ENCODE peak calls at places on chromosomes 11 and 22, in five cellular contexts. F is HepG2, V is K562, J is GM12878, Q is upper lobe of left lung. M is an unnamed sample.
A peak's percentile ranks its signal among the peaks of the same experiment; 100 is the strongest.

GRCh38 chr11:112852141-112852853 is 108.9 kb upstream of the NCAM1 start:
- ATAC-seq in F (no peak), V (no peak), J (no peak), Q (no peak), M (no peak)

GRCh38 chr11:114209343-114209742 is 86.9 kb upstream of the NNMT start:
- ATAC-seq in F (peak; percentile 50), V (no peak), J (no peak), Q (no peak), M (no peak)

GRCh38 chr11:118892515-118892914 is 8.8 kb downstream of the CXCR5 start:
- ATAC-seq in F (no peak), V (no peak), J (peak; percentile 25), Q (no peak), M (no peak)

GRCh38 chr22:42645341-42645937 is 3.8 kb downstream of the CYB5R3 start:
- ATAC-seq in F (no peak), V (no peak), J (no peak), Q (peak; percentile 4), M (no peak)

GRCh38 chr11:113338730-113339129 is 24.3 kb downstream of the TTC12 start:
- ATAC-seq in F (no peak), V (peak; percentile 34), J (no peak), Q (no peak), M (no peak)

GRCh38 chr11:47143322-47143721 is 33.4 kb downstream of the ARFGAP2 start:
- ATAC-seq in F (no peak), V (no peak), J (no peak), Q (peak; percentile 85), M (peak; percentile 53)

GRCh38 chr11:76664578-76665061 is 5.9 kb downstream of the LRRC32 start:
- ATAC-seq in F (no peak), V (peak; percentile 37), J (peak; percentile 35), Q (no peak), M (no peak)

GRCh38 chr11:117009905-117010605 is 88.2 kb downstream of the SIK3 start:
- ATAC-seq in F (no peak), V (peak; percentile 40), J (no peak), Q (no peak), M (no peak)

GRCh38 chr11:95588821-95589220 is 200.8 kb downstream of the FAM76B start:
- ATAC-seq in F (no peak), V (no peak), J (no peak), Q (no peak), M (no peak)

GRCh38 chr11:112057170-112057569 is 16.6 kb downstream of the PIH1D2 start:
- ATAC-seq in F (no peak), V (no peak), J (no peak), Q (no peak), M (no peak)

GRCh38 chr11:64970731-64971151 is 1.2 kb downstream of the MAJIN start:
- ATAC-seq in F (no peak), V (no peak), J (no peak), Q (no peak), M (no peak)

GRCh38 chr11:6319001-6319878 is 1.1 kb downstream of the CAVIN3 start:
- ATAC-seq in F (no peak), V (peak; percentile 56), J (no peak), Q (peak; percentile 62), M (peak; percentile 48)

GRCh38 chr11:19679952-19680823 is 32.4 kb upstream of the NAV2 start:
- ATAC-seq in F (peak; percentile 46), V (no peak), J (no peak), Q (peak; percentile 91), M (peak; percentile 88)
- TF ChIP-seq EP300 in F (no peak), V (no peak), J (no peak), Q (no peak), M (no peak)

GRCh38 chr11:90836031-90836430 is 613.2 kb upstream of the CHORDC1 start:
- ATAC-seq in F (no peak), V (no peak), J (no peak), Q (no peak), M (no peak)
- H3K4me3 ChIP-seq in F (no peak overlapping the region), V (no peak overlapping the region), J (no peak overlapping the region), Q (no peak overlapping the region), M (no peak overlapping the region)

DNA sequence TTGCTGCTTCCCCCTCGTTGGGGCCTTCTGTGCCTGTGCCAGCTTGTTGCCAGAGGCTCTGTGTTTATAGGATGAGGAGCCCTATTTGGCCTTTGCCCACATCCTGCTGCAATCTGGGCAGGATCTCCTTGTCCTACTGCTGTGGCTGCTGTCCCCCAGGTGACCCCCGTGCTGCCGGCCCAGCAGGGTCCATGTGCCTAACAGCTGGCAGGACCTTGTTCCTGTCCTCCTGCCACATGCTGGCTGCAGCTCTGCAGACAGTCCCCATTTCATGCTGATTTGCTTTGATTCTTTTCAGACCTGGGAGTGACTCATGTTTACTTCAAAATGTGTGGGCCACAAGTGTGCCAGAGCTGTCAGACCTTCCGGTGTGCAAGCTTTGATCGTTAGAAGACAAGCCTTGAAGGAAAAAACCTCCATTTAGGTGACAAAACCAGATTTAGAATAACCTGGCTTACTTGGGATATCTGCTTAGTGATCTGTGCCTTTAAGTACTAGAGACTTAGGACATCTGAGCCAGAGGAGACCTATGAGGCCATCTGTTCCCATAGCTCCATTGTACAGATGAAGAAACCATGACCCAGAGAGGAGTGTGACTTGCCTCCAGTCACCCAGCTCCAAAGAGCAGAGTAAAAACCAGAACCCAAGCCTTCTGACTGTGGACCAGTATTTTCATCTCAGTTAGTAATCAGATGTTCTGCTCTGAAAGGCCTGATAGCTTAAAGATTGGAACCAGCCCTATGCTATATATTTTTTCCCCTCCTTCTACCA is 11.1 kb downstream of the NAV2 start:
- ATAC-seq in F (no peak), V (no peak), J (peak; percentile 45), Q (peak; percentile 13), M (peak; percentile 44)
- TF ChIP-seq POLR2AphosphoS5 in F (no peak), V (no peak), J (no peak), Q (no peak), M (peak; percentile 71)

GRCh38 chr11:133531971-133532651 is at the start of gene OPCML:
- ATAC-seq in F (no peak), V (no peak), J (peak; percentile 24), Q (no peak), M (peak; percentile 13)
- TF ChIP-seq EP300 in F (no peak), V (no peak), J (no peak), Q (no peak), M (no peak)

DNA sequence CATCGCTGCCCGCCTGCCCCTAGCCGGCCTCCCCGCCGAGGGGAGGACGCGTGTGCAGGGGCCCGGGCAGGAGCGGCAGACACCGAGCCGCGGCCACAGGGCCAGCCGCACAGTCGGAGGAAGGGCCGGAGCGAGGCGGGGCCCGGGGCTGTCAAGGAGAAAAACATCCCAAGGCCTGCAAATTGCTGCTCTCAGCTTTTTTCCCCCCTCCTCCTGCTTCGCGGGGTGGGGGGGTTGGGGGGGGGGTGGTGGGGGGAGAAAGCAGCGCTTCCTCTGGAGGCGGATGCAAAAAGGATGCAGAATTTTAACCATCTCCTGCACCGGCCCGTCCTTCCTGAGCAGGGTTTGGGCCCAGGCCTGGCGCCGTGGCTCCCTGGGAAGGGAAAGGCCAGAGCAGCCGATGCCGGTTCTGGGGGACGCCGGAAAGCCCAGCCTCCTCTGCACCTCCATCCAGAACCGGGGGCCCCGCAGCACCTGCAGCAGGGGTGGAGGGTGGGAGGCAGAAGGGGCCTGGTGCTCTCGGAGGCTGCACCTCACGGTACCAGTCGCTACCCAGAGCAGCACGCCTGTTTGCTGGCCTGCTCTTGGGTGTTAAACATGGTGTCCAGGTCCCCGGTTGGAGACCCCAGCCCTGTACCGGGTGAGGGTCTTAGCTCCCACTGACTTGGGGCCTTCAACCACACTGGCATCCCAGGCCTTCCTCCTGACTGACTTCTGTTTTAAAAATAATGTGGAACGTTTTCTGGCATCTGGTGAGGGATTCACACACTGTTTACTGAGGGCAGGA is 77.3 kb upstream of the WNT7B start:
- ATAC-seq in F (peak; percentile 65), V (peak; percentile 32), J (peak; percentile 64), Q (peak; percentile 79), M (peak; percentile 75)
- H3K4me3 ChIP-seq in F (no peak overlapping the region), V (no peak overlapping the region), J (peak overlapping the region; percentile 80), Q (peak overlapping the region; percentile 91), M (peak overlapping the region; percentile 88)

GRCh38 chr11:21564813-21565212 is 628.1 kb upstream of the ANO5 start:
- ATAC-seq in F (no peak), V (no peak), J (no peak), Q (no peak), M (no peak)
- TF ChIP-seq POLR2AphosphoS5 in F (no peak), V (no peak), J (no peak), Q (no peak), M (no peak)

GRCh38 chr22:17451251-17451765 is 82.0 kb downstream of the CECR2 start:
- ATAC-seq in F (no peak), V (no peak), J (peak; percentile 49), Q (no peak), M (no peak)
- TF ChIP-seq EP300 in F (no peak), V (no peak), J (no peak), Q (no peak), M (no peak)

DNA sequence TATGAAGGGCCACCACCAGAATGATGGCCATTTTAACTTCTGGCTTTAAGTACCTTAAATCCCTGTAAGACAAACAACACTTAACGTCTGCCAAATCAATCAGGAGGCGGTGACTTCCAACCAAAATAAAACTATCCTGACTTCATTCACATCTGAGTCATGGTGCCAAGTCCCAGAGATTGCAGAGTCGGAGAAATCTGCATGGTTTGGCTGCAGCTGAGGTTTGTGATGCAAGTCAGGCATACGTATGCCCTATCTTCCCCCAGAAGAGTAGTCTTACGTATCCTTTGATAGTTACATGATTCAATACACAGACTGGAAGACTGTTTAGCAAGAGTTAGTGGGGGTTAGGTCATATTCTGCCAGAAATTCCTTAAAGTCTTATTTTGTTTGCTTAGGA is 1.7 kb upstream of the GAB2 start:
- ATAC-seq in F (no peak), V (no peak), J (no peak), Q (peak; percentile 74), M (peak; percentile 52)
- H3K4me3 ChIP-seq in F (no peak overlapping the region), V (no peak overlapping the region), J (no peak overlapping the region), Q (peak overlapping the region; percentile 96), M (no peak overlapping the region)

M was measured in gastroesophageal sphincter.